ENCODE peak calls at places on chromosomes 11 and 22, in nine cellular contexts. D is SK-N-SH, N is PC-3, M is tibial artery, B is uterus, R is cardiac muscle cell, A is neuronal stem cell, G is IMR-90, I is breast epithelium. H is an unnamed sample.

GRCh38 chr11:81497202-81497804 is 1236.4 kb downstream of the FAM181B start:
- DNase-seq in D (peak; percentile 15), N (peak; percentile 65), M (no peak), B (no peak), R (peak; percentile 52), A (peak; percentile 30), G (peak; percentile 16), I (no peak), H (no peak)

GRCh38 chr22:42074153-42074750 is at the start of gene PHETA2:
- DNase-seq in D (peak; percentile 65), N (no peak), M (peak; percentile 78), B (peak; percentile 62), R (peak; percentile 14), A (no peak), G (peak; percentile 25), I (peak; percentile 60), H (no peak)

GRCh38 chr22:50148991-50149721 is 21.4 kb upstream of the PANX2 start:
- DNase-seq in D (peak; percentile 84), N (peak; percentile 72), M (no peak), B (no peak), R (peak; percentile 80), A (peak; percentile 55), G (peak; percentile 45), I (no peak), H (peak; percentile 77)

GRCh38 chr11:79087238-79087956 is 353.4 kb downstream of the TENM4 start:
- DNase-seq in D (peak; percentile 40), N (peak; percentile 69), M (no peak), B (no peak), R (peak; percentile 68), A (peak; percentile 40), G (peak; percentile 62), I (no peak), H (no peak)

GRCh38 chr11:60625262-60625661 is 74.2 kb upstream of the MS4A8 start:
- DNase-seq in D (peak; percentile 14), N (peak; percentile 75), M (no peak), B (no peak), R (peak; percentile 39), A (no peak), G (peak; percentile 23), I (no peak), H (no peak)

GRCh38 chr11:3877252-3878035 is 22.0 kb downstream of the STIM1 start:
- DNase-seq in D (no peak), N (peak; percentile 67), M (no peak), B (no peak), R (no peak), A (no peak), G (no peak), I (no peak), H (no peak)

GRCh38 chr11:116504541-116505149 is 268.1 kb downstream of the BUD13 start:
- DNase-seq in D (peak; percentile 63), N (no peak), M (peak; percentile 40), B (no peak), R (no peak), A (no peak), G (no peak), I (no peak), H (no peak)

GRCh38 chr11:73376803-73377629 is 817 bp downstream of the RELT start:
- DNase-seq in D (peak; percentile 76), N (peak; percentile 69), M (peak; percentile 81), B (peak; percentile 58), R (peak; percentile 56), A (no peak), G (peak; percentile 72), I (no peak), H (no peak)

GRCh38 chr11:66157182-66157864 is 87.3 kb downstream of the PACS1 start:
- DNase-seq in D (no peak), N (peak; percentile 59), M (no peak), B (no peak), R (no peak), A (no peak), G (peak; percentile 36), I (no peak), H (no peak)

GRCh38 chr22:45996241-45997076 is 19.5 kb upstream of the WNT7B start:
- DNase-seq in D (no peak), N (no peak), M (peak; percentile 81), B (peak; percentile 66), R (no peak), A (no peak), G (peak; percentile 42), I (no peak), H (peak; percentile 73)

GRCh38 chr11:117610901-117611300 is 186.1 kb downstream of the DSCAML1 start:
- DNase-seq in D (no peak), N (no peak), M (no peak), B (no peak), R (no peak), A (no peak), G (no peak), I (no peak), H (no peak)

GRCh38 chr22:36369922-36370781 is 17.6 kb downstream of the MYH9 start:
- DNase-seq in D (no peak), N (no peak), M (peak; percentile 82), B (no peak), R (peak; percentile 77), A (no peak), G (peak; percentile 41), I (no peak), H (no peak)

GRCh38 chr11:7668911-7669310 is 4.4 kb downstream of the CYB5R2 start:
- DNase-seq in D (no peak), N (peak; percentile 32), M (no peak), B (no peak), R (no peak), A (no peak), G (no peak), I (no peak), H (no peak)

GRCh38 chr11:13691296-13691899 is 22.9 kb downstream of the FAR1 start:
- DNase-seq in D (no peak), N (no peak), M (no peak), B (no peak), R (no peak), A (no peak), G (no peak), I (no peak), H (no peak)

GRCh38 chr11:37786214-37786755 is 1188.2 kb upstream of the RAG2 start:
- DNase-seq in D (no peak), N (peak; percentile 70), M (no peak), B (no peak), R (no peak), A (no peak), G (peak; percentile 74), I (no peak), H (no peak)

GRCh38 chr11:37788141-37788877 is 1190.3 kb upstream of the RAG2 start:
- DNase-seq in D (no peak), N (peak; percentile 89), M (no peak), B (no peak), R (no peak), A (no peak), G (peak; percentile 91), I (no peak), H (peak; percentile 80)
- H3K27ac ChIP-seq in D (no peak overlapping the region), N (peak overlapping the region; percentile 91), M (no peak overlapping the region), B (no peak overlapping the region), R (no peak overlapping the region), A (no peak overlapping the region), G (no peak overlapping the region), I (no peak overlapping the region), H (peak overlapping the region; percentile 99)

GRCh38 chr11:95337175-95337957 is 106.4 kb upstream of the SESN3 start:
- DNase-seq in D (no peak), N (no peak), M (peak; percentile 81), B (peak; percentile 62), R (peak; percentile 35), A (peak; percentile 49), G (peak; percentile 33), I (no peak), H (peak; percentile 61)
- H3K27ac ChIP-seq in D (no peak overlapping the region), N (no peak overlapping the region), M (peak overlapping the region; percentile 88), B (peak overlapping the region; percentile 93), R (peak overlapping the region; percentile 75), A (peak overlapping the region; percentile 90), G (peak overlapping the region; percentile 64), I (peak overlapping the region; percentile 88), H (peak overlapping the region; percentile 34)

GRCh38 chr11:84685976-84686375 is 941.2 kb downstream of the DLG2 start:
- DNase-seq in D (no peak), N (no peak), M (no peak), B (no peak), R (no peak), A (no peak), G (no peak), I (no peak), H (no peak)

GRCh38 chr11:84687433-84687832 is 939.7 kb downstream of the DLG2 start:
- DNase-seq in D (no peak), N (peak; percentile 89), M (no peak), B (no peak), R (no peak), A (no peak), G (no peak), I (no peak), H (no peak)

GRCh38 chr11:84686726-84687125 is 940.4 kb downstream of the DLG2 start:
- DNase-seq in D (no peak), N (peak; percentile 38), M (no peak), B (no peak), R (no peak), A (no peak), G (no peak), I (no peak), H (no peak)

DNA sequence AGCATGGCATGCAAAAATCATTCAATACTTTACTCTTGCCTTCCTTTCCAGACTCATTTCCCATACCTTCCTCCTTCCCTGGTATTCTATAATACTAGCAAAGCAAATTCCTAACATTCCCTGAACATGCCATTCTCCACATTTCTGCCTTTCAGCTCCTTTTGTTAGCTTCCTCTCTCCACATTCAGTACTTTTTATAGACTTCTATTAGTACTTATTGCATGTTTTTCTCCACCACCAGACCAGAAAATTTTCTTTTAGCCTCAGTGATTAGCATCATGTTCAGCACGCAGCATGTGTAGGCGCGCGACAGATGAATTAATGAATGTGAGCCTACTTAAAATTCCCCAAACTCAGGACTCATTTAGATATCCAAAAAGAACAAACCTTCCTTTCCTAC is 935.3 kb downstream of the DLG2 start:
- DNase-seq in D (no peak), N (no peak), M (no peak), B (no peak), R (peak; percentile 46), A (peak; percentile 56), G (no peak), I (no peak), H (no peak)
- H3K27ac ChIP-seq in D (no peak overlapping the region), N (no peak overlapping the region), M (no peak overlapping the region), B (no peak overlapping the region), R (peak overlapping the region; percentile 68), A (peak overlapping the region; percentile 78), G (no peak overlapping the region), I (no peak overlapping the region), H (no peak overlapping the region)

DNA sequence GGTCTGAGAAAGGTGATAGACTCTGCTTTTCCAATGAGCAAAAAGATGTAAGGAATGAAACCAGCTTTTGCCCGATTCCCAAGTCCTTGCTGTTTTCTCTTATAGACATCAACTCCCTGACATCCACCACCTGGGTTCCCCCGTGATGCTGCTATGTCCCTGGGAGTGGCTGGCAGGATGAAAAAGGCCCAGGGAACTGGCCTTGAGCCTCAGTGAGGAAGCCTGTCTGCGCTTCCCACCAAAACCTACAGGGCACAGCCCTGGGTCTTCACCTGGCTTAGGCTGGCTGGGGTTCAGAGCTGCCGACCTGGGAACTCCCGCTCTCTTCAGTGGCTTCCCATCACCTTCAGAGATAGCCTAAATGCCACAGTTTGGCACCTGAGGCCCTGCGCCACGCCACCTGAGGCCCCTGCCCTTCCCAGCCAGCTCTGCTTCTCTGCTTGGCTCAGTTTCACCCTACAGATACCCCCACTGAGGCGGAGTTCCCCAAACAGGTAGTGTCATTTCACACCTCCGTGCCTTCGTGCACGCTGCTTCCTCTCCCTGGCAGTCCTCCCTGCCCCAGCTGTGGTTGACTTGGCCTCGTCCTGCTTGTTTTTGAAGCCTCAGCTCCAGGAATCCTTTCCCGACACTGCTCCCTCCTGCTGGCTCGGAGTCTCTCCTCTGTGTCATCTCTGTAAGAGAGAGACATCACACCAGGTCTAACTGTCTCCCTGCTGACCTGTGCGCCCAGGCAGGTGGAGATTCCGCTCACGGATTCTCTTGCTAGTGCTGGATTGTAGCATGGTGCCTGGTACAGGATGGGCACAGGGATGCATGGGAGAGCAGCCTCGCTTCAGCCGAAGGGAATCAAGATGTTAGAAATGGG is 10.7 kb downstream of the SLC37A2 start:
- DNase-seq in D (no peak), N (no peak), M (no peak), B (no peak), R (no peak), A (no peak), G (no peak), I (no peak), H (no peak)
- H3K27ac ChIP-seq in D (no peak overlapping the region), N (no peak overlapping the region), M (no peak overlapping the region), B (no peak overlapping the region), R (no peak overlapping the region), A (no peak overlapping the region), G (no peak overlapping the region), I (no peak overlapping the region), H (no peak overlapping the region)

H was measured in RWPE2.